ENCODE peak calls at places on chromosomes 12 and 14, in five cellular contexts. N is mesenchymal stem cell, L is neuronal stem cell, E is H1, J is trophoblast cell. G is an unnamed sample.
A peak's percentile ranks its signal among the peaks of the same experiment; 100 is the strongest.

GRCh38 chr14:61561144-61561543 is 134.2 kb upstream of the HIF1A start:
- DNase-seq in N (peak; percentile 84), L (no peak), E (no peak), J (no peak), G (no peak)

GRCh38 chr14:55689971-55690871 is 110.2 kb downstream of the KTN1 start:
- DNase-seq in N (no peak), L (no peak), E (no peak), J (no peak), G (no peak)

GRCh38 chr12:48969847-48970701 is 1.5 kb downstream of the WNT10B start:
- DNase-seq in N (peak; percentile 39), L (no peak), E (no peak), J (no peak), G (peak; percentile 50)

GRCh38 chr14:103522649-103523582 is at the start of gene CKB:
- DNase-seq in N (peak; percentile 71), L (peak; percentile 74), E (no peak), J (no peak), G (peak; percentile 75)

GRCh38 chr12:41552507-41553047 is 364.5 kb downstream of the PDZRN4 start:
- DNase-seq in N (peak; percentile 6), L (no peak), E (no peak), J (no peak), G (no peak)

GRCh38 chr12:64304571-64304970 is 82.5 kb upstream of the KICS2 start:
- DNase-seq in N (no peak), L (no peak), E (no peak), J (no peak), G (no peak)

GRCh38 chr12:111024205-111024794 is 103.9 kb upstream of the MYL2 start:
- DNase-seq in N (peak; percentile 18), L (peak; percentile 44), E (no peak), J (peak; percentile 35), G (peak; percentile 78)

GRCh38 chr14:65255029-65255545 is 152.8 kb upstream of the MAX start:
- DNase-seq in N (peak; percentile 63), L (no peak), E (no peak), J (peak; percentile 46), G (no peak)

GRCh38 chr12:131021142-131021541 is 67.4 kb downstream of the ADGRD1 start:
- DNase-seq in N (no peak), L (no peak), E (no peak), J (no peak), G (no peak)

GRCh38 chr12:56333197-56333678 is 562 bp downstream of the PAN2 start:
- DNase-seq in N (no peak), L (no peak), E (no peak), J (no peak), G (no peak)

GRCh38 chr14:23621204-23621931 is 14.8 kb upstream of the DHRS2 start:
- DNase-seq in N (no peak), L (no peak), E (no peak), J (no peak), G (no peak)

DNA sequence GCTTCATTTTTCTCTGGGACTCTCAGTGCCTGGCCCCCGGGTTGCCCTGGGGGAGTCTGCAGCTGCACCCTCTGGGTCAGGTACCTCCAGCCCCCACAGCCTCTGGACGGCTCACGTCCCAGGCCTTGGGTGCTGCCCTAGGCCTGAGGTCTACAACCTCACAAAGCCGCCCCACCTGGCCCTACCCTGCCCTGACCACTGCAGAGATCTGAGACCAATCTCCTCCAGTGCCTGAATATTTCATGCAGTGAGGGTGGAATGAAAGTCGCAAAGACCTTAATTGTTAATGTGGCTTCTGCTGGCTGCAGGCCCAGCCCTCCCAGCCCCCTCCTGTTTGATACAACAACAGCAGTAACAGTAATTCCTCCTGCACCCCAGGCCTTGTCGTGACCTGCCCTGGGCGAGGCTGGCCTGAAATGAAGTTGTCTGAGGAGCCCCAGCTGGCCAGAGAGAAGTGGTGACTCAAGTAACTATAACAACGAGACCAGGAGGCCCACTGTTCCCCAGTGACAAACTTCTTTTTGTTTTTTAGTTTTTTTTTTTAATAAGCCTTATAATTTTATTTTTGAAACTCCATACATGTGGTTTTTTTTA is 8.8 kb upstream of the CCDC85C start:
- DNase-seq in N (peak; percentile 72), L (no peak), E (no peak), J (no peak), G (no peak)
- H3K4ac ChIP-seq in N (no peak overlapping the region), L (no peak overlapping the region), E (no peak overlapping the region), J (no peak overlapping the region), G (no peak overlapping the region)

DNA sequence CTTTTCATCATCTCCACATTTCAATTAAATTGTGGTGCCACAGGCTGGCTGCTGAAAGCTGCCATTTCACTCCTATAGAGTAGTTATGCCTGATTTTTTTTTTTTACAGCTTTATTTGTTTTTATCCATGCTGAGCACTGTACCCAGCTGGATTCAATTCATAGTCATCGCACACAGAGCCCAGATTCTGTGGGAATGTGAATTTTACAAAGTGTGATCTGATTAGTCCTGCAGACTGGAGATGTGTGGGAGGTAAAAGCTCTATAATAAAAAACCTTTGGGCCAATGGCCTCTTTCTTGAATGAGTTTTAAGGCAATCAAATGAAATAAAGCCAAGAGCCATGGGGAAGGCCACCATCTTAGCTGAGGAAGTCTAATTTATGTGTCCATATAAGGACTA is 190.2 kb downstream of the ANO4 start:
- DNase-seq in N (no peak), L (no peak), E (no peak), J (no peak), G (no peak)
- H2BK12ac ChIP-seq in N (no peak overlapping the region), L (no peak overlapping the region), E (no peak overlapping the region), J (no peak overlapping the region), G (no peak overlapping the region)

GRCh38 chr14:74981833-74982232 is 20.9 kb upstream of the EIF2B2 start:
- DNase-seq in N (no peak), L (no peak), E (no peak), J (no peak), G (peak; percentile 19)

GRCh38 chr14:74984241-74985027 is 18.3 kb upstream of the EIF2B2 start:
- DNase-seq in N (no peak), L (no peak), E (no peak), J (no peak), G (peak; percentile 19)

GRCh38 chr14:74980746-74981661 is 21.7 kb upstream of the EIF2B2 start:
- DNase-seq in N (peak; percentile 35), L (peak; percentile 81), E (no peak), J (no peak), G (peak; percentile 59)

GRCh38 chr14:74983343-74983742 is 19.4 kb upstream of the EIF2B2 start:
- DNase-seq in N (no peak), L (no peak), E (no peak), J (no peak), G (no peak)

GRCh38 chr14:74982661-74983060 is 20.1 kb upstream of the EIF2B2 start:
- DNase-seq in N (no peak), L (no peak), E (no peak), J (no peak), G (no peak)
- H3K4ac ChIP-seq in N (no peak overlapping the region), L (no peak overlapping the region), E (no peak overlapping the region), J (no peak overlapping the region), G (no peak overlapping the region)

GRCh38 chr12:53505555-53506449 is 1.5 kb downstream of the NPFF start:
- DNase-seq in N (no peak), L (no peak), E (no peak), J (no peak), G (no peak)
- H2BK12ac ChIP-seq in N (no peak overlapping the region), L (no peak overlapping the region), E (no peak overlapping the region), J (no peak overlapping the region), G (no peak overlapping the region)

GRCh38 chr14:30242742-30243141 is 315.1 kb upstream of the PRKD1 start:
- DNase-seq in N (no peak), L (peak; percentile 5), E (no peak), J (no peak), G (no peak)

GRCh38 chr14:30238936-30239335 is 311.3 kb upstream of the PRKD1 start:
- DNase-seq in N (no peak), L (no peak), E (no peak), J (no peak), G (no peak)

GRCh38 chr14:30243157-30243556 is 315.5 kb upstream of the PRKD1 start:
- DNase-seq in N (no peak), L (no peak), E (no peak), J (no peak), G (no peak)

GRCh38 chr14:30240685-30241084 is 313.0 kb upstream of the PRKD1 start:
- DNase-seq in N (no peak), L (no peak), E (no peak), J (no peak), G (no peak)

GRCh38 chr14:30240002-30240401 is 312.4 kb upstream of the PRKD1 start:
- DNase-seq in N (no peak), L (peak; percentile 4), E (no peak), J (no peak), G (no peak)
- H3K4ac ChIP-seq in N (no peak overlapping the region), L (no peak overlapping the region), E (no peak overlapping the region), J (no peak overlapping the region), G (no peak overlapping the region)

DNA sequence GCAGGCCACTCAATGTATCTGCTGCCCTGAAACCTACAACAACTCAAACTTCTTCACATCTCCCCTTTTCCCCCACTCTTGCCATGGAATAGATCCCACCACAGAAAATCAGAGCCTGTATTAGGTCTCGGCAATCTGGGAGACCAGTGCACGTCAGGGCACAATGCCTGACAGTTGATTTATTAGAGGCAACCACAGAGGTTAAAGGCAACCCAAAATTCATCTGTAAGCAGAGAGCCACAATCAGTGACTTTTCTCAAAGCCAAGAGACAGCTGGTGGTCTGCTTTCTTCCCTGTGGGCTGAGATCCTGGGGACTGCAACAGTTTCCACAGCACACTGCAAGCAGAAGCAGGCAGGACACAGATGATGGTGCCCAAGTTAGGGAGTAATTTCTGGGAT is 169.0 kb upstream of the NTF3 start:
- DNase-seq in N (no peak), L (no peak), E (no peak), J (no peak), G (no peak)
- H2BK12ac ChIP-seq in N (no peak overlapping the region), L (no peak overlapping the region), E (no peak overlapping the region), J (no peak overlapping the region), G (no peak overlapping the region)

DNA sequence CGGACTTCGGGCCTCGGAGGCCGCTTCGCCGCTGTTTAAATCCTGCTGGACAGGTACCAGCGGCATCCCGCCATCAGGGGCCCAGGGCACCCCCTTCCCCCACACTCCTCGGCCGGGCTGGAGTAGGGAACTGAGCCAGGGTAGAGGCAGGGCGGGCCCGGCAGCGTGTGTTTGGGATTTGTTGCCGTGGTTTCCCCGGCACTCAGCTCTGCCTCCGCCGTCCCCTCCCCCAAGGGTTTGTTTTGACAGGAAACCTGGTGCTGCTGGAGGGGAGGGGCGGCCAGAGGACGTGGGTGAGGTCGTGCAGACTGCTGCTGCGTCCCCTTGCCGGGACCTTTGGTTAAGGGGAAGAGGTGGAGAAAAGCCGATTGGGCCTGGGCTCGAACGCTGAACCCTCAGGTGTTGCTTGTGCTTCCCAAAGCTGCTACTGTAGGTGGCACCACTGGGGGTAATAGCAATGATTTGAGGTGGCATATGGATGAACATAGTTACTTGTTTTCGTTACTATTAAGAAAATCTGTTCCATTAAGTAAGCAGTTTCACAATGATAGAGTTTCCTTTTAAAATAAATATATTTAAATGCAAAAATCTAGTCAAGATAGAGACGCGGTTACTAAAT is 778 bp downstream of the TCP11L2 start:
- DNase-seq in N (peak; percentile 85), L (peak; percentile 84), E (no peak), J (peak; percentile 59), G (peak; percentile 89)
- H3K4ac ChIP-seq in N (peak overlapping the region; percentile 73), L (no peak overlapping the region), E (no peak overlapping the region), J (no peak overlapping the region), G (no peak overlapping the region)

G was measured in H9.